ENCODE peak calls at places on chromosomes 16 and 17, in ten cellular contexts. J is right lobe of liver; E is thoracic aorta; R is H9; Z is CD4-positive, alpha-beta T cell; A is adipocyte; H is ovary; B is uterus; M is colonic mucosa; S is HCT116. X is an unnamed sample. For H3K9me3, the result is how much of the 10 kb centered on the place peaks cover.

GRCh38 chr17:30956764-30957374 is 14.0 kb upstream of the RNF135 start:
- DNase-seq in J (no peak), E (no peak), R (peak), Z (no peak), A (no peak), H (no peak), B (no peak), M (no peak), S (no peak), X (no peak)

GRCh38 chr16:85240982-85241924 is 129.0 kb upstream of the CIBAR2 start:
- DNase-seq in J (no peak), E (no peak), R (no peak), Z (no peak), A (no peak), H (no peak), B (no peak), M (no peak), S (no peak), X (no peak)

GRCh38 chr17:40122944-40123810 is 1.4 kb downstream of the MSL1 start:
- DNase-seq in J (no peak), E (no peak), R (peak), Z (peak), A (peak), H (peak), B (peak), M (peak), S (no peak), X (no peak)

GRCh38 chr17:80287806-80288579 is 27.3 kb downstream of the RNF213 start:
- DNase-seq in J (peak), E (no peak), R (no peak), Z (no peak), A (no peak), H (no peak), B (no peak), M (no peak), S (no peak), X (no peak)

GRCh38 chr16:31488630-31489564 is 6.0 kb downstream of the SLC5A2 start:
- DNase-seq in J (peak), E (no peak), R (peak), Z (no peak), A (peak), H (no peak), B (no peak), M (no peak), S (no peak), X (no peak)

GRCh38 chr17:75785770-75786538 is 1.3 kb downstream of the UNK start:
- DNase-seq in J (peak), E (no peak), R (no peak), Z (no peak), A (peak), H (no peak), B (no peak), M (no peak), S (no peak), X (no peak)

GRCh38 chr16:15037745-15038144 is 18.1 kb downstream of the NTAN1 start:
- DNase-seq in J (no peak), E (no peak), R (no peak), Z (no peak), A (no peak), H (no peak), B (no peak), M (no peak), S (no peak), X (no peak)

GRCh38 chr16:82439678-82440293 is 187.0 kb upstream of the CDH13 start:
- DNase-seq in J (no peak), E (no peak), R (peak), Z (no peak), A (peak), H (no peak), B (no peak), M (no peak), S (peak), X (no peak)

GRCh38 chr16:29784901-29785500 is 5.5 kb upstream of the KIF22 start:
- DNase-seq in J (peak), E (no peak), R (peak), Z (peak), A (peak), H (peak), B (peak), M (peak), S (no peak), X (no peak)

GRCh38 chr16:55817236-55817912 is 15.5 kb downstream of the CES1 start:
- DNase-seq in J (no peak), E (no peak), R (no peak), Z (no peak), A (no peak), H (no peak), B (no peak), M (no peak), S (no peak), X (no peak)

GRCh38 chr17:57574040-57574513 is 171.0 kb downstream of the CCDC182 start:
- DNase-seq in J (no peak), E (no peak), R (no peak), Z (no peak), A (no peak), H (no peak), B (peak), M (peak), S (no peak), X (no peak)

GRCh38 chr16:31148896-31149295 is 970 bp downstream of the PRSS36 start:
- DNase-seq in J (no peak), E (no peak), R (no peak), Z (no peak), A (no peak), H (no peak), B (no peak), M (no peak), S (no peak), X (no peak)

GRCh38 chr17:17780941-17781590 is 55.7 kb downstream of the SREBF1 start:
- DNase-seq in J (no peak), E (no peak), R (peak), Z (no peak), A (peak), H (peak), B (peak), M (peak), S (no peak), X (peak)

GRCh38 chr17:56809106-56809819 is 24.5 kb downstream of the C17orf67 start:
- DNase-seq in J (no peak), E (no peak), R (no peak), Z (no peak), A (no peak), H (no peak), B (no peak), M (no peak), S (no peak), X (no peak)

GRCh38 chr17:19781488-19782458 is 33.7 kb upstream of the ALDH3A1 start:
- DNase-seq in J (no peak), E (no peak), R (no peak), Z (no peak), A (no peak), H (no peak), B (no peak), M (no peak), S (no peak), X (no peak)

GRCh38 chr16:66441586-66442375 is 14.7 kb downstream of the BEAN1 start:
- DNase-seq in J (no peak), E (no peak), R (no peak), Z (no peak), A (peak), H (no peak), B (no peak), M (no peak), S (no peak), X (no peak)

GRCh38 chr17:19897901-19898300 is 30.2 kb upstream of the ULK2 start:
- DNase-seq in J (no peak), E (no peak), R (no peak), Z (no peak), A (peak), H (no peak), B (peak), M (no peak), S (peak), X (no peak)

GRCh38 chr17:2965621-2966275 is 97.7 kb downstream of the OR1D5 start:
- DNase-seq in J (no peak), E (no peak), R (peak), Z (no peak), A (no peak), H (no peak), B (no peak), M (no peak), S (peak), X (no peak)

GRCh38 chr17:76783146-76783545 is 45.2 kb downstream of the MFSD11 start:
- DNase-seq in J (no peak), E (no peak), R (no peak), Z (no peak), A (no peak), H (no peak), B (no peak), M (no peak), S (no peak), X (no peak)

GRCh38 chr17:57522436-57523005 is 222.6 kb downstream of the CCDC182 start:
- DNase-seq in J (no peak), E (no peak), R (no peak), Z (no peak), A (no peak), H (no peak), B (no peak), M (no peak), S (no peak), X (no peak)

GRCh38 chr17:76872221-76872873 is 4.1 kb downstream of the MGAT5B start:
- DNase-seq in J (no peak), E (no peak), R (no peak), Z (no peak), A (peak), H (no peak), B (no peak), M (no peak), S (peak), X (no peak)

GRCh38 chr16:15672514-15673167 is 22.6 kb downstream of the NDE1 start:
- DNase-seq in J (peak), E (peak), R (no peak), Z (peak), A (peak), H (peak), B (peak), M (peak), S (no peak), X (no peak)

GRCh38 chr17:32621612-32622312 is 135.0 kb downstream of the CDK5R1 start:
- DNase-seq in J (no peak), E (no peak), R (peak), Z (no peak), A (no peak), H (no peak), B (no peak), M (no peak), S (no peak), X (no peak)

GRCh38 chr16:68257906-68258800 is 6.2 kb upstream of the SLC7A6 start:
- DNase-seq in J (no peak), E (no peak), R (no peak), Z (no peak), A (peak), H (no peak), B (no peak), M (peak), S (no peak), X (no peak)

GRCh38 chr17:27430882-27431491 is 25.3 kb upstream of the KSR1 start:
- DNase-seq in J (no peak), E (no peak), R (peak), Z (no peak), A (peak), H (no peak), B (peak), M (peak), S (peak), X (no peak)

GRCh38 chr16:6682142-6682811 is 650.4 kb upstream of the RBFOX1 start:
- DNase-seq in J (peak), E (no peak), R (peak), Z (no peak), A (no peak), H (no peak), B (no peak), M (peak), S (no peak), X (no peak)

GRCh38 chr17:42809250-42809649 is 10.6 kb downstream of the CNTD1 start:
- DNase-seq in J (no peak), E (no peak), R (no peak), Z (no peak), A (peak), H (peak), B (peak), M (no peak), S (no peak), X (no peak)

GRCh38 chr16:75496546-75496945 is 1.3 kb upstream of the CHST6 start:
- DNase-seq in J (no peak), E (no peak), R (no peak), Z (no peak), A (no peak), H (no peak), B (no peak), M (no peak), S (no peak), X (no peak)

GRCh38 chr17:47733047-47733413 is at the start of gene TBX21:
- DNase-seq in J (peak), E (no peak), R (peak), Z (peak), A (peak), H (no peak), B (peak), M (peak), S (peak), X (no peak)

GRCh38 chr17:40352779-40353394 is 11.7 kb downstream of the GJD3 start:
- DNase-seq in J (peak), E (no peak), R (no peak), Z (no peak), A (no peak), H (no peak), B (no peak), M (no peak), S (no peak), X (no peak)

GRCh38 chr16:56869513-56870270 is 4.7 kb downstream of the SLC12A3 start:
- DNase-seq in J (no peak), E (no peak), R (peak), Z (no peak), A (no peak), H (no peak), B (no peak), M (no peak), S (peak), X (no peak)

DNA sequence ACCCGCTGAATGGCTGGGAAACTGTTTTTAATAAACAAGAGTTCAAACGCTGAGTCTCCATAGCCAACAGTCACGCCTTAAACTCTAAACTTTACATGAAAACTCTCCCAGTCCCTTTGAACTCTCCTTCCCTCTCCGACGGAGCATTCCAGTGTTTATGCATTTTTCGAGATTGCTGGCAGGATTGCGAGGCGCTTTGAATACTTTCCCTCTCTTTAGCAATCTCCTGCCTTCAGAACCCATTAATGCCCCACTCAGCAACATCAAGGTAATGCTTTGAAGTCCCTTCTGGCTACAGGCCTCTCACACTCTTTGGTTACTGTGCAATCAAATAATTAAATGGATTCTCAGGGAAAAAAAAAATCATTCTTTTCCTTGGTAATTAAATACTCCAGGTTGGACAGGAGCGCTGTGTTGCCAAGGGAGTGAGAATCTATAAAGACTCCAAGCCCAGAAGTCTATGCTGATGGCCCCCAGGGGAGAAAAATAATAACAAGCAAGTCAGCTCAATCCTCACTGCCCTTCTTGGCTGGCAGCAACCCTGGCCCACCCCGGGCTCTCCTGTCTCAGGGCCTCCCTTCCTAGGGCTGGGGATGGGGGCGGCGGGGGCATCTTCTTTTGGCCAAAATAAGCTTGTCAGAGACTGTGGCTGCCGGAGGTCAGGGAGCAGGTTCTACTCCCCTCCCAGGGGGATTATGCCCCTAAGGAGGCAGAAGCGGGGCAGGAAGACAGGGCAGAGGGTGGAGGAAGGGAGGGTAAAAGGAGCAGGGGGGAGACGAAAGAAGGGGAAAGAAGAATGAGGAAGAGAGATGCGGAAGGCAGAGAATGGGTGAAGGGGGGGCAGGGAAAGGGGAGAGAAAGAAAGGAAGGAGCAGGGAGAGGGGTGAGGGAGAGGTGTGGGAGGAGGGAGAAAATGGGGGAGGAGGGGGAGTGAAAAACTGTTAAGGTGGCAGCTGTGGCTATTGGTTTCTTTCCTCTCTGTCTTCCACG is 45.2 kb downstream of the AXIN2 start:
- DNase-seq in J (no peak), E (no peak), R (peak), Z (no peak), A (peak), H (peak), B (no peak), M (no peak), S (peak), X (no peak)
- H3K9me3 ChIP-seq in J (under half), E (under half), R (under half), Z (under half), A (under half), H (under half), B (under half), M (under half), S (under half), X (under half)

GRCh38 chr17:22692066-22692800 is 999.9 kb downstream of the KCNJ18 start:
- DNase-seq in J (no peak), E (no peak), R (no peak), Z (no peak), A (no peak), H (no peak), B (no peak), M (no peak), S (no peak), X (no peak)
- H3K9me3 ChIP-seq in J (under half), E (under half), R (half or more), Z (under half), A (under half), H (under half), B (under half), M (under half), S (under half), X (under half)

GRCh38 chr16:25563700-25564099 is 128.1 kb upstream of the HS3ST4 start:
- DNase-seq in J (no peak), E (no peak), R (no peak), Z (no peak), A (no peak), H (no peak), B (no peak), M (no peak), S (no peak), X (no peak)
- H3K9me3 ChIP-seq in J (under half), E (under half), R (under half), Z (under half), A (under half), H (under half), B (under half), M (under half), S (under half), X (under half)

DNA sequence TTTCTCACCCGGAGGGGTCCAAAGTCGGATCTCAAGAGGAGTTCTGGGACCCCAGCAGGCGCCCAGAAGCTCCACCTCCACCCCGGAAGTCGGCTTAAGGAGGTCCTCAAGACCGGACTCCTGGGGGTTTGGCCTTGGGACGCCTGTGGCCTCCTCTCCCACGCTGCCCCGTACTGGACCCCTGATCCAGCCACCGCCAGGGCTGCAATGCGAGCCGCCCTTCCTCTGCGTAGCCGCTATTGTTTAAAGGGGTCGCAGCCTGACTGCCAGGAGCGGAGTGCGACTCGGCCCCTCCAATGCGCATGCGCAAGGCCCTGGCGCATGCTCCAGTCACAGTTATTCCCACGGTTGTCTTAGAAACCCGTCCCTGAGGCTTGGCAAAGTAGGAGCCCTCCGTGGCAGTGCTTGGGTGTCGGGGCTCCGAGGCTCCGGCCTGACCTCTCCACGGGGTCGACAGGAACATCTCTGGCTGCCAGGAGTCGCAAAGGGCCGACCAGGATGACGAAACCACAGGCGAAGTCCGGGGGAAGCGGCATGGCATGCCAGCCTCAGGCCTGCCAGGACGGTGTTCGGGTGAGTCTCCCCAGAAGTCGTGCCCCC is 719.0 kb downstream of the KCNJ18 start:
- DNase-seq in J (no peak), E (no peak), R (no peak), Z (no peak), A (no peak), H (no peak), B (no peak), M (no peak), S (no peak), X (no peak)
- H3K9me3 ChIP-seq in J (under half), E (under half), R (half or more), Z (under half), A (under half), H (under half), B (under half), M (under half), S (under half), X (under half)

GRCh38 chr16:35754391-35755369 is 2295.3 kb downstream of the TP53TG3F start:
- DNase-seq in J (no peak), E (no peak), R (no peak), Z (no peak), A (no peak), H (no peak), B (no peak), M (no peak), S (no peak), X (no peak)
- H3K9me3 ChIP-seq in J (under half), E (under half), R (half or more), Z (under half), A (under half), H (under half), B (under half), M (under half), S (under half), X (under half)

GRCh38 chr16:10412935-10413601 is 27.2 kb downstream of the ATF7IP2 start:
- DNase-seq in J (no peak), E (no peak), R (no peak), Z (no peak), A (no peak), H (no peak), B (no peak), M (no peak), S (no peak), X (no peak)
- H3K9me3 ChIP-seq in J (under half), E (half or more), R (under half), Z (half or more), A (half or more), H (under half), B (under half), M (under half), S (under half), X (under half)

GRCh38 chr17:44383861-44384260 is 5.6 kb downstream of the ITGA2B start:
- DNase-seq in J (no peak), E (no peak), R (no peak), Z (no peak), A (no peak), H (no peak), B (no peak), M (no peak), S (no peak), X (no peak)
- H3K9me3 ChIP-seq in J (under half), E (under half), R (under half), Z (under half), A (under half), H (under half), B (under half), M (under half), S (under half), X (under half)

DNA sequence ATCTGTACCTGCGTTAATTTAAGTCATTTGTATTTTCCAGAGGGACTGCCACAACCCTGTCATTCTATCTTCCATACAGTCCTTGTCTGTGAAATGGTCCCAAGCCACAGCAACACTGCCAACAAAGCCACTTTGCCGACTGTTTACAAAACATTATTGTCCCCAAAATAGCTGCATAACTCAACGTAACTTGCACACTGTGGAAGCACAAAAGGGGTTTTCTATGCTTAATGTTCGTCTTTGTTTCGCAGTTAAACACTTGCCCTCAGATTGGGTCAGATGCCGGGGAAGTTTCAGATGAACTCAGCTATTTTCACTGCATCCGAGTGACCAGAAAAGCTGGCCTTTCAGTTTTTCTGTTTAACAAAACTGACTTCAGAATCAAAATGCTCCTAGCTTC is 4.6 kb downstream of the SEC14L5 start:
- DNase-seq in J (no peak), E (no peak), R (no peak), Z (no peak), A (no peak), H (no peak), B (no peak), M (no peak), S (no peak), X (no peak)
- H3K9me3 ChIP-seq in J (under half), E (under half), R (under half), Z (under half), A (under half), H (under half), B (under half), M (under half), S (under half), X (under half)

GRCh38 chr17:78374189-78374588 is 4.3 kb upstream of the PGS1 start:
- DNase-seq in J (no peak), E (no peak), R (no peak), Z (no peak), A (no peak), H (no peak), B (no peak), M (no peak), S (no peak), X (no peak)
- H3K9me3 ChIP-seq in J (under half), E (under half), R (under half), Z (under half), A (under half), H (under half), B (under half), M (under half), S (under half), X (under half)

GRCh38 chr16:852451-853185 is 52.1 kb upstream of the GNG13 start:
- DNase-seq in J (no peak), E (no peak), R (no peak), Z (no peak), A (no peak), H (no peak), B (no peak), M (no peak), S (no peak), X (no peak)
- H3K9me3 ChIP-seq in J (under half), E (under half), R (under half), Z (under half), A (under half), H (under half), B (under half), M (under half), S (under half), X (under half)